ENCODE peak calls at places on chromosomes 5 and 9, in ten cellular contexts. B, Y, F, G, C, V, I, J, H and R are unnamed samples.

GRCh38 chr5:107875834-107876233 is 205.1 kb upstream of the EFNA5 start:
- DNase-seq in B (no peak), Y (no peak), F (no peak), G (no peak), C (no peak), V (no peak), I (no peak), J (peak; percentile 80), H (no peak), R (no peak)

GRCh38 chr9:29211681-29212589 is 1638.7 kb upstream of the C9orf72 start:
- DNase-seq in B (no peak), Y (no peak), F (no peak), G (no peak), C (peak; percentile 90), V (no peak), I (no peak), J (peak; percentile 3), H (peak; percentile 50), R (no peak)

GRCh38 chr9:37511006-37511714 is 25.4 kb downstream of the POLR1E start:
- DNase-seq in B (no peak), Y (peak; percentile 7), F (no peak), G (no peak), C (no peak), V (no peak), I (no peak), J (peak; percentile 14), H (no peak), R (peak; percentile 40)

GRCh38 chr9:114216081-114216480 is 60.7 kb downstream of the COL27A1 start:
- DNase-seq in B (no peak), Y (no peak), F (no peak), G (no peak), C (peak; percentile 71), V (peak; percentile 61), I (no peak), J (peak; percentile 38), H (no peak), R (no peak)

GRCh38 chr5:68344447-68345111 is 129.0 kb downstream of the PIK3R1 start:
- DNase-seq in B (peak; percentile 63), Y (peak; percentile 52), F (peak; percentile 1), G (no peak), C (no peak), V (no peak), I (no peak), J (peak; percentile 96), H (no peak), R (no peak)

GRCh38 chr5:110072646-110073045 is 382.9 kb downstream of the MAN2A1 start:
- DNase-seq in B (no peak), Y (no peak), F (no peak), G (no peak), C (no peak), V (no peak), I (no peak), J (peak; percentile 6), H (no peak), R (no peak)

GRCh38 chr5:109411627-109412026 is 1.9 kb upstream of the PJA2 start:
- DNase-seq in B (peak; percentile 36), Y (peak; percentile 73), F (no peak), G (peak; percentile 57), C (peak; percentile 14), V (no peak), I (no peak), J (peak; percentile 89), H (no peak), R (no peak)

GRCh38 chr5:80960531-80961375 is 590 bp downstream of the RASGRF2 start:
- DNase-seq in B (peak; percentile 72), Y (no peak), F (no peak), G (no peak), C (no peak), V (peak; percentile 29), I (no peak), J (peak; percentile 35), H (peak; percentile 47), R (no peak)

GRCh38 chr9:87336914-87337333 is 160.7 kb upstream of the DAPK1 start:
- DNase-seq in B (peak; percentile 69), Y (peak; percentile 44), F (no peak), G (peak; percentile 66), C (peak; percentile 29), V (peak; percentile 40), I (no peak), J (peak; percentile 89), H (no peak), R (peak; percentile 40)